ENCODE peak calls at places on chromosomes 4 and X, in six cellular contexts. Y is activated T-helper 1 cell treated with anti-CD3 and anti-CD28 coated beads, Interleukin-2, amount 50 U/mL, for 16 hours; H is T-helper 17 cell; F is EH; U is colonic mucosa; S is brain microvascular endothelial cell. T is an unnamed sample.

GRCh38 chrX:136176399-136176825 is 29.1 kb downstream of the FHL1 start:
- DNase-seq in Y (no peak), H (no peak), F (peak; percentile 92), U (no peak), S (peak; percentile 73), T (no peak)

GRCh38 chr4:13160906-13161305 is 323.2 kb downstream of the RAB28 start:
- DNase-seq in Y (no peak), H (no peak), F (peak; percentile 25), U (no peak), S (peak; percentile 39), T (no peak)

GRCh38 chrX:123959281-123960063 is 2.0 kb upstream of the STAG2 start:
- DNase-seq in Y (no peak), H (no peak), F (peak; percentile 43), U (peak; percentile 44), S (no peak), T (peak; percentile 65)

GRCh38 chr4:10186228-10187214 is 69.9 kb upstream of the WDR1 start:
- DNase-seq in Y (no peak), H (no peak), F (peak; percentile 72), U (no peak), S (no peak), T (no peak)

GRCh38 chr4:108884596-108884995 is 121.7 kb upstream of the ETNPPL start:
- DNase-seq in Y (no peak), H (no peak), F (peak; percentile 60), U (no peak), S (peak; percentile 8), T (no peak)

GRCh38 chrX:45140812-45141211 is 59.9 kb downstream of the DIPK2B start:
- DNase-seq in Y (no peak), H (no peak), F (no peak), U (no peak), S (no peak), T (no peak)

GRCh38 chr4:84258905-84259830 is 239.9 kb downstream of the NKX6-1 start:
- DNase-seq in Y (no peak), H (no peak), F (peak; percentile 35), U (no peak), S (peak; percentile 32), T (peak; percentile 39)

GRCh38 chr4:4860803-4861591 is 1.5 kb downstream of the MSX1 start:
- DNase-seq in Y (no peak), H (no peak), F (peak; percentile 67), U (no peak), S (peak; percentile 7), T (peak; percentile 55)

GRCh38 chr4:17688011-17688441 is 73.6 kb downstream of the MED28 start:
- DNase-seq in Y (no peak), H (no peak), F (no peak), U (no peak), S (no peak), T (no peak)

GRCh38 chr4:1209821-1210220 is 37.4 kb upstream of the SPON2 start:
- DNase-seq in Y (no peak), H (no peak), F (peak; percentile 82), U (peak; percentile 60), S (no peak), T (peak; percentile 81)

GRCh38 chr4:9947168-9948062 is 73.9 kb downstream of the SLC2A9 start:
- DNase-seq in Y (no peak), H (no peak), F (no peak), U (no peak), S (no peak), T (no peak)

GRCh38 chr4:34289489-34289888 is 1954.8 kb downstream of the ARAP2 start:
- DNase-seq in Y (no peak), H (no peak), F (no peak), U (no peak), S (no peak), T (no peak)

GRCh38 chrX:9865804-9866471 is 79.7 kb downstream of the SHROOM2 start:
- DNase-seq in Y (no peak), H (no peak), F (no peak), U (no peak), S (peak; percentile 24), T (no peak)

GRCh38 chrX:65926095-65927019 is 113.5 kb downstream of the VSIG4 start:
- DNase-seq in Y (no peak), H (peak; percentile 4), F (no peak), U (no peak), S (no peak), T (no peak)

GRCh38 chrX:110317079-110317819 is 636 bp downstream of the AMMECR1 start:
- DNase-seq in Y (no peak), H (peak; percentile 6), F (peak; percentile 30), U (peak; percentile 35), S (no peak), T (peak; percentile 50)

GRCh38 chr4:67933755-67934154 is 29.5 kb downstream of the TMPRSS11A start:
- DNase-seq in Y (no peak), H (no peak), F (peak; percentile 6), U (no peak), S (peak; percentile 19), T (no peak)

GRCh38 chr4:140963883-140964282 is 169.4 kb downstream of the RNF150 start:
- DNase-seq in Y (no peak), H (no peak), F (no peak), U (no peak), S (no peak), T (no peak)

T was measured in ELF-1.